ENCODE peak calls at places on chromosomes 12 and 14, in nine cellular contexts. J, E, A, R, T, X, W, Q and Z are unnamed samples. For H3K36me3, the result is how much of the 10 kb centered on the place peaks cover.

GRCh38 chr14:92644166-92644565 is 104.3 kb downstream of the LGMN start:
- DNase-seq in Q (peak), J (peak), E (no peak), A (peak), X (no peak), R (no peak), T (no peak), W (no peak), Z (no peak)

GRCh38 chr12:505221-505620 is 45.5 kb downstream of the B4GALNT3 start:
- DNase-seq in T (no peak), X (no peak), R (no peak), A (no peak), J (no peak), W (no peak), Q (no peak), E (no peak), Z (no peak)

GRCh38 chr12:118326971-118327370 is 45.7 kb downstream of the TAOK3 start:
- DNase-seq in X (no peak), R (no peak), W (no peak), J (no peak), Q (no peak), E (no peak), T (no peak), A (no peak), Z (no peak)

GRCh38 chr12:6745751-6746525 is 7.0 kb downstream of the MLF2 start:
- DNase-seq in T (no peak), E (no peak), R (no peak), Q (no peak), W (no peak), J (no peak), A (no peak), X (no peak), Z (no peak)

GRCh38 chr12:10301103-10301502 is 6.6 kb upstream of the KLRD1 start:
- DNase-seq in W (no peak), X (no peak), E (no peak), R (no peak), Q (no peak), A (no peak), T (no peak), J (peak), Z (no peak)

GRCh38 chr14:75457024-75457390 is 29.2 kb downstream of the JDP2 start:
- DNase-seq in R (no peak), W (no peak), J (no peak), Q (no peak), X (no peak), T (no peak), E (no peak), A (no peak), Z (no peak)

GRCh38 chr12:121295746-121296617 is 527 bp downstream of the CAMKK2 start:
- DNase-seq in A (no peak), X (peak), J (peak), Q (no peak), E (peak), R (peak), W (no peak), T (no peak), Z (no peak)

GRCh38 chr14:68104518-68104917 is 284.9 kb downstream of the RAD51B start:
- DNase-seq in R (no peak), T (no peak), Q (peak), A (no peak), J (no peak), E (no peak), W (no peak), X (no peak), Z (no peak)

GRCh38 chr12:39441963-39442894 is 691 bp downstream of the KIF21A start:
- DNase-seq in E (no peak), Q (no peak), A (no peak), T (peak), R (peak), X (peak), J (peak), W (peak), Z (peak)

GRCh38 chr12:2792670-2793500 is 1.9 kb upstream of the FKBP4 start:
- DNase-seq in J (no peak), W (no peak), X (no peak), A (no peak), T (no peak), E (no peak), Q (no peak), R (no peak), Z (no peak)

GRCh38 chr14:53399057-53399456 is 245.9 kb upstream of the DDHD1 start:
- DNase-seq in X (no peak), J (peak), T (no peak), E (no peak), A (peak), Q (no peak), W (no peak), R (peak), Z (no peak)

GRCh38 chr14:105142651-105143450 is 25.7 kb downstream of the JAG2 start:
- DNase-seq in J (no peak), X (peak), A (no peak), T (peak), Q (no peak), W (no peak), R (no peak), E (peak), Z (peak)

GRCh38 chr12:50641566-50641965 is 122.3 kb upstream of the ATF1 start:
- DNase-seq in E (no peak), X (no peak), W (no peak), J (no peak), Q (no peak), A (no peak), R (no peak), T (no peak), Z (no peak)

GRCh38 chr12:114409796-114410520 is 4.0 kb upstream of the TBX5 start:
- DNase-seq in E (no peak), T (no peak), R (no peak), X (no peak), A (no peak), J (no peak), W (no peak), Q (no peak), Z (no peak)

GRCh38 chr12:83017001-83017400 is 330.3 kb downstream of the TMTC2 start:
- DNase-seq in J (no peak), W (no peak), R (no peak), T (no peak), X (no peak), A (peak), E (no peak), Q (no peak), Z (no peak)

GRCh38 chr14:91378945-91379932 is 38.4 kb downstream of the CCDC88C start:
- DNase-seq in T (no peak), R (no peak), A (no peak), X (no peak), J (peak), W (no peak), Q (no peak), E (peak), Z (no peak)

GRCh38 chr12:92411687-92412086 is 266.0 kb upstream of the BTG1 start:
- DNase-seq in W (peak), T (peak), J (no peak), R (no peak), X (no peak), E (no peak), Q (no peak), A (no peak), Z (no peak)

GRCh38 chr12:66919466-66919865 is 240.6 kb upstream of the GRIP1 start:
- DNase-seq in R (no peak), Q (no peak), T (no peak), E (no peak), X (no peak), J (no peak), W (no peak), A (no peak), Z (no peak)

GRCh38 chr14:92501891-92502351 is 11.7 kb upstream of the RIN3 start:
- DNase-seq in A (no peak), X (no peak), W (no peak), J (peak), R (no peak), E (no peak), T (no peak), Q (peak), Z (no peak)

GRCh38 chr14:39374846-39375245 is 57.4 kb downstream of the FBXO33 start:
- DNase-seq in J (peak), E (no peak), W (no peak), T (no peak), A (no peak), X (no peak), R (no peak), Q (peak), Z (no peak)

GRCh38 chr12:127270193-127270592 is 996.8 kb upstream of the TMEM132C start:
- DNase-seq in J (peak), X (no peak), T (no peak), W (peak), Q (no peak), E (no peak), A (no peak), R (no peak), Z (no peak)

GRCh38 chr12:70784042-70784668 is 136.4 kb downstream of the PTPRR start:
- DNase-seq in X (no peak), W (no peak), E (peak), T (no peak), J (no peak), Q (no peak), A (no peak), R (no peak), Z (no peak)

GRCh38 chr12:68119250-68119649 is 40.3 kb downstream of the IFNG start:
- DNase-seq in J (peak), R (no peak), W (no peak), X (no peak), A (no peak), T (no peak), Q (no peak), E (no peak), Z (no peak)

GRCh38 chr12:11672833-11673232 is 23.4 kb downstream of the ETV6 start:
- DNase-seq in E (no peak), X (no peak), R (no peak), T (no peak), A (no peak), J (no peak), Q (no peak), W (no peak), Z (no peak)

GRCh38 chr14:61568572-61569011 is 126.7 kb upstream of the HIF1A start:
- DNase-seq in E (peak), W (no peak), A (no peak), J (peak), Q (no peak), T (no peak), R (no peak), X (peak), Z (no peak)

GRCh38 chr12:6038160-6038559 is 86.3 kb downstream of the VWF start:
- DNase-seq in J (peak), T (peak), X (peak), W (no peak), Q (no peak), R (peak), E (no peak), A (peak), Z (no peak)

GRCh38 chr14:96754162-96754844 is 42.9 kb upstream of the VRK1 start:
- DNase-seq in X (no peak), W (no peak), Q (no peak), T (no peak), J (peak), R (no peak), A (no peak), E (no peak), Z (no peak)

DNA sequence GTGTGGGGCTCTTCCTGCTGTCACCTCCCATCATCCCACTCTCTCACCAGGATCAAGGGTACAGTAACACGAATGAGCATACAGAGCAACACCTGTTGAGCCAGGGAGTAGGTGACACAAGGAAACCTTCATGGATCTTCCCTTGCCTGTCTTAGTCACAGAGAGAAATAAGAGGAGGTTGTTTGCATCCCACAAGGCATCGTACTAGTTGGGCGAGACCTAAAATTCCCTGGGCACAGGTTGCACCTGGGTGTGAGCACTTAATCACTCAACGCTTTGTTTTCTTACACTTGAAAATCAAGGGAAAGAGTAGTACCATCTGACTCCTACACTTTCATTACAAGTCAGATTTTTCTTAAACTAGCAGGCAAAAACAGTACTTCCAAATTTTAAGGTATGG is 16.6 kb downstream of the CIPC start:
- DNase-seq in W (no peak), T (no peak), E (no peak), A (no peak), X (no peak), R (no peak), J (no peak), Q (no peak), Z (no peak)
- H3K36me3 ChIP-seq in W (under half), T (under half), E (under half), A (under half), X (half or more), R (half or more), J (under half), Q (under half), Z (half or more)

DNA sequence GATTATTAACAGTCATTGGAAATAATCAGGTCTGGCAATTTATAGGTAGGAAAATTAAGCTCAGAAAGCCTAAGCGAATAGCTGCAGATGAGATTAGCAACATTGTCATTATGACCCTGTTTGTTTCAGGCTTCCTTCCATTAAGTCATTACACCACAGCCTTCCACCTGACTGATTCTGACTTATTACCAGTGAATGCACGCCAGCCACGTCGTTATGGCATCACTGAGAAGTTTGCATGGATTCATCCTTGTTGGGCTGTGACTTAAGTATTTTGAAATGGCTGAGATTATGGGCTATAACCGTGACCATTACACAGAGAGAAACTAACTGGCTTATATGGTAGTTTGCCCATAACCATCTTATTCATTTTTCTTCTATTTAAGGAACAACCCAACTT is 18.6 kb downstream of the RASSF8 start:
- DNase-seq in X (no peak), E (no peak), Q (no peak), W (no peak), R (no peak), J (no peak), A (no peak), T (no peak), Z (no peak)
- H3K4me3 ChIP-seq in X (no peak), E (no peak), Q (no peak), W (peak), R (no peak), J (no peak), A (no peak), T (no peak), Z (no peak)

GRCh38 chr12:57527184-57527583 is 4.6 kb downstream of the MBD6 start:
- DNase-seq in T (no peak), W (no peak), J (no peak), A (no peak), Q (no peak), E (no peak), X (no peak), R (no peak), Z (no peak)

GRCh38 chr12:57526477-57527126 is 4.0 kb downstream of the MBD6 start:
- DNase-seq in J (no peak), Q (no peak), A (no peak), R (no peak), E (no peak), W (no peak), T (no peak), X (no peak), Z (no peak)

GRCh38 chr12:57529831-57530230 is 7.2 kb downstream of the MBD6 start:
- DNase-seq in A (no peak), Q (no peak), J (no peak), W (no peak), T (no peak), E (no peak), R (no peak), X (no peak), Z (no peak)

GRCh38 chr12:57528831-57529555 is 6.4 kb downstream of the MBD6 start:
- DNase-seq in J (no peak), A (no peak), X (no peak), Q (no peak), E (no peak), W (no peak), R (no peak), T (no peak), Z (no peak)

GRCh38 chr12:57528176-57528575 is 5.6 kb downstream of the MBD6 start:
- DNase-seq in Q (no peak), E (no peak), X (no peak), R (no peak), W (no peak), A (no peak), J (no peak), T (no peak), Z (no peak)
- H3K36me3 ChIP-seq in Q (under half), E (under half), X (half or more), R (half or more), W (under half), A (under half), J (under half), T (half or more), Z (half or more)

DNA sequence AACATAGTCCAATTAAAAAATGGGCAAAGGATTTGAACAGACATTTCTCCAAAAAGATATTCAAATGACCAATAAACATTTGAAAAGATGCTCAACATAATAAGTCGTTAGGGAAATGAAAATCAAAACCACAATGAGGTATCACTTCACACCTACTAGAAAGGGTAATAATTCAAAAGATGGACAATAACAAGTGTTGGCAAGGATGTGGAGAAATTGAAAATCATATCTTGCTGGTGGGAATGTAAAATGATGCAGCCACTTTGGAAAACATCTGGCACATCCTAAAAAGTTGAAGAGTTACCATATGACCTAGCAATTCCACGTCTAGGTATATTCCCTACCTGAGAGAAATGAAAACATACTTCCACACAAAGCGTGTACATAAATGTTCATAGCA is 1.9 kb downstream of the COX16 start:
- DNase-seq in R (no peak), E (no peak), T (no peak), X (no peak), Q (no peak), J (no peak), W (no peak), A (no peak), Z (no peak)
- H3K4me3 ChIP-seq in R (no peak), E (no peak), T (no peak), X (no peak), Q (no peak), J (peak), W (no peak), A (no peak), Z (no peak)

GRCh38 chr14:47012533-47012932 is 361.0 kb upstream of the RPL10L start:
- DNase-seq in T (no peak), R (no peak), E (no peak), A (no peak), J (peak), X (no peak), Q (no peak), W (no peak), Z (no peak)

GRCh38 chr14:47009615-47010014 is 358.0 kb upstream of the RPL10L start:
- DNase-seq in A (no peak), W (no peak), R (no peak), T (no peak), X (no peak), Q (no peak), E (no peak), J (no peak), Z (no peak)

DNA sequence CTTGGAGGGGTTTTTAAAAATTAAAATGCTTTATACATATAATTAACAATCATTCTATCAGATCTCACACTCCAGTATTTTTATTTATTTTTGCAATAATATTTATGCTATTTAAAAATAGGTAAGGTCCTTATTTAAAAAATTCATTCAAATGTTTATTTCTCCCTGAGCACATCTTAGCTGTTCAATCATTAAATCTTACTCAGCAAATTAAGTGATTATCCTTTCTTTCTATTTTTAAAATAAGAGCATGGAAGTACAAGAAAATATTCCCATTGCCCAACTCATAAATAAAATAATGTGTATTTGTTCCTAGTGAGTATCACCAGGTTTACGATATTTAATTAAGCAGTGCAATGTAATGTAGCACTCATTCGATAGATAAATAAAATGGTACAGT is 357.2 kb upstream of the RPL10L start:
- DNase-seq in T (no peak), Q (no peak), A (no peak), J (no peak), X (no peak), E (no peak), W (no peak), R (no peak), Z (no peak)
- H3K36me3 ChIP-seq in T (under half), Q (under half), A (under half), J (under half), X (under half), E (under half), W (under half), R (under half), Z (under half)

DNA sequence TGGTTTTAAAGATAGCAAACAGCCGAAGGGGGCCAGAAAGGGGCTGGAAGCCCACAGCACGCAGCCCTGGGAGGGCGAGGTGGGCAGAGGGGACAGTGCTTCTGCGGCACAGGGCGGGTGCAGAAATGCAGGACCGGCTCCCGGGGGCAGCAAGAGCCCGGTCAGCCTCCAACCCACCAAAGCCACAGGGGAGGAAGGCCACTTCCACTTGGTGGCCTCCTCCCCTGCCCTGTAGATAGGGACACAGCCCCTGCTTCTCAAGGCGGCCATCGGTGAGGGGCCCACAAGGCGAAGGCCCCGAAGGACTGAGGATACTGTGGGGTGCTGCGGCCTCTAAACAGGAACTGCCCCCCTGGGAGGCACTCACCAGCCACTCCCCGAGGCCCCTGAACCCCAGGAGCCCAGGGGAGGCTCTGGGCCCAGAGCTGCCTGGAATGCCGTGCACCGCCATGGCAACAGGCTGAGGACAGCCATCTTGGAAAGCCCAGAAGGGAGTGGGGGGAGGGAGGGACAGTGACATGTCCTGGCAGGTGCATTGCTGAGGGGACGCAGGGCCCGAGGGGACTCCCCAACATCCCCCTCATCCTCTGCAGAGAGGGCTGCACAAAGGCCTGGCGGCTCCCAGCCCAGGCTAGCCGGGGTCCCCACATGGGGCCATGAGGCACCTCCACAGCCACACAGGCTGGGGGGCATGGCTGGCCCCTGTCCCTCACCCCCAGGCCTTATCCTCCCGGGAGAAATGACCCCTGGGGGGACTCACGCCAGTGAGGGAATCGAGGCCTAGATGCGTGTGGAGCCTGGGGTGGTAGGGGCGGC is 114.6 kb downstream of the NCOR2 start:
- DNase-seq in W (no peak), T (no peak), Q (no peak), J (no peak), X (no peak), A (no peak), E (peak), R (no peak), Z (no peak)
- H3K4me3 ChIP-seq in W (no peak), T (no peak), Q (no peak), J (peak), X (no peak), A (peak), E (no peak), R (no peak), Z (no peak)

GRCh38 chr12:32819424-32819823 is 63.7 kb upstream of the YARS2 start:
- DNase-seq in R (no peak), J (no peak), Q (no peak), T (no peak), E (no peak), A (no peak), W (no peak), X (no peak), Z (no peak)
- H3K36me3 ChIP-seq in R (under half), J (under half), Q (under half), T (under half), E (under half), A (under half), W (under half), X (under half), Z (under half)

GRCh38 chr14:89576132-89576923 is 159.3 kb upstream of the FOXN3 start:
- DNase-seq in X (no peak), R (no peak), J (no peak), A (no peak), Q (no peak), T (no peak), W (no peak), E (no peak), Z (no peak)
- H3K4me3 ChIP-seq in X (no peak), R (no peak), J (no peak), A (no peak), Q (no peak), T (no peak), W (no peak), E (no peak), Z (peak)